ENCODE peak calls at places on chromosomes 12 and 14, in four cellular contexts. G, M, W and R are unnamed samples.

GRCh38 chr12:109088818-109089217 is 4.5 kb downstream of the ALKBH2 start:
- DNase-seq in W (no peak), M (no peak), G (no peak), R (no peak)

GRCh38 chr12:75623631-75624118 is 112.3 kb upstream of the KRR1 start:
- DNase-seq in W (no peak), G (no peak), M (peak; percentile 46), R (no peak)

GRCh38 chr14:101235042-101235871 is 326.0 kb upstream of the DIO3 start:
- DNase-seq in W (peak; percentile 89), M (peak; percentile 77), G (peak; percentile 65), R (no peak)

GRCh38 chr12:15613981-15614380 is 175.2 kb downstream of the EPS8 start:
- DNase-seq in W (no peak), G (no peak), M (no peak), R (no peak)

GRCh38 chr12:123762715-123763052 is 583 bp downstream of the DNAH10 start:
- DNase-seq in G (no peak), W (no peak), M (no peak), R (no peak)

GRCh38 chr12:37547611-37548010 is 769.0 kb upstream of the ALG10B start:
- DNase-seq in M (no peak), G (no peak), W (no peak), R (no peak)

GRCh38 chr14:32669416-32669815 is 269.3 kb upstream of the NPAS3 start:
- DNase-seq in W (no peak), G (no peak), M (no peak), R (no peak)

GRCh38 chr12:130655881-130656280 is 60.2 kb downstream of the RIMBP2 start:
- DNase-seq in M (no peak), W (no peak), G (no peak), R (no peak)

GRCh38 chr12:58833844-58834243 is 86.5 kb downstream of the LRIG3 start:
- DNase-seq in M (no peak), W (no peak), G (no peak), R (no peak)

GRCh38 chr12:99746538-99746937 is 99.0 kb downstream of the GARIN6 start:
- DNase-seq in G (no peak), M (no peak), W (no peak), R (no peak)

GRCh38 chr12:26870491-26871419 is 37.8 kb upstream of the ITPR2 start:
- DNase-seq in W (peak; percentile 92), M (no peak), G (peak; percentile 19), R (peak; percentile 3)

GRCh38 chr12:53345486-53346195 is 9.5 kb upstream of the SP7 start:
- DNase-seq in W (no peak), M (no peak), G (no peak), R (no peak)

GRCh38 chr12:120971299-120972180 is 6.8 kb upstream of the HNF1A start:
- DNase-seq in W (no peak), M (no peak), G (no peak), R (peak; percentile 9)

GRCh38 chr12:17928708-17929366 is 161.2 kb downstream of the RERGL start:
- DNase-seq in W (no peak), G (no peak), M (no peak), R (no peak)

GRCh38 chr14:38405851-38406630 is 150.1 kb upstream of the CLEC14A start:
- DNase-seq in M (peak; percentile 39), G (no peak), W (no peak), R (no peak)

GRCh38 chr12:68962855-68963455 is 30.0 kb upstream of the CPM start:
- DNase-seq in G (no peak), M (no peak), W (no peak), R (no peak)

GRCh38 chr14:53962954-53963490 is 6.4 kb upstream of the BMP4 start:
- DNase-seq in G (no peak), W (no peak), M (no peak), R (no peak)

GRCh38 chr14:75249251-75249957 is 29.2 kb upstream of the FOS start:
- DNase-seq in W (peak; percentile 69), M (peak; percentile 46), G (peak; percentile 73), R (no peak)

GRCh38 chr14:56340921-56341320 is 222.7 kb downstream of the PELI2 start:
- DNase-seq in G (no peak), W (no peak), M (no peak), R (no peak)

GRCh38 chr14:21099596-21099985 is 1.1 kb upstream of the ZNF219 start:
- DNase-seq in W (no peak), M (no peak), G (no peak), R (no peak)

GRCh38 chr12:95440401-95440800 is 33.6 kb upstream of the METAP2 start:
- DNase-seq in G (no peak), W (no peak), M (no peak), R (no peak)

GRCh38 chr12:20852649-20853048 is 42.1 kb downstream of the SLCO1B3 start:
- DNase-seq in G (no peak), M (no peak), W (no peak), R (no peak)

GRCh38 chr14:68471964-68472508 is 320.8 kb downstream of the ZFP36L1 start:
- DNase-seq in G (no peak), W (no peak), M (no peak), R (no peak)

GRCh38 chr14:68468437-68469207 is 324.2 kb downstream of the ZFP36L1 start:
- DNase-seq in G (no peak), M (no peak), W (no peak), R (no peak)

GRCh38 chr14:68469208-68469713 is 323.6 kb downstream of the ZFP36L1 start:
- DNase-seq in G (no peak), W (no peak), M (no peak), R (no peak)

GRCh38 chr14:68471029-68471963 is 321.6 kb downstream of the ZFP36L1 start:
- DNase-seq in G (no peak), W (peak; percentile 64), M (peak; percentile 76), R (no peak)

DNA sequence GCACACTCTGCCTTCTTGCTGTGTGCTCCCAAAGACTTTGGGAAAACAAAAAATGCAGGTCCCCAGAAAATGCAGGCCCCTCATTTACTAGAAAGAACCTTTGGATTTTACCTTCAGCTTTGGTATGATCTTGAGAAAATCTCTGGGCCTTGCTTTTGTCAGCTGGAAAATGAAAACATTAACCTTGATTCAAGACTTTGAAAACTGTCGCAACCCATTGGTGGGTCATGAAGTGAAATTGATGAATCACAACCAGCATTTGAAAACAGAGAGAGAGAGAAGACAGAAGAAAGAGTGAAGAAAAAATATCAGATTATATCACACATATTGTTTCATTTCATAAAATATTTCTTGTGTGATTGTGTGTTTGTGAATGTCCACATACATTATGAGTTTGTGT is 322.5 kb downstream of the ZFP36L1 start:
- DNase-seq in W (no peak), G (no peak), M (no peak), R (no peak)
- H3K27ac ChIP-seq in W (peak overlapping the region; percentile 88), G (no peak overlapping the region), M (peak overlapping the region; percentile 82), R (no peak overlapping the region)

GRCh38 chr12:47778842-47779241 is 5.8 kb downstream of the SLC48A1 start:
- DNase-seq in W (no peak), G (no peak), M (no peak), R (no peak)

GRCh38 chr12:47781479-47782371 is 8.7 kb downstream of the SLC48A1 start:
- DNase-seq in M (no peak), G (no peak), W (no peak), R (no peak)

GRCh38 chr12:47779301-47779942 is 6.4 kb downstream of the SLC48A1 start:
- DNase-seq in M (peak; percentile 97), W (peak; percentile 99), G (peak; percentile 91), R (peak; percentile 76)

GRCh38 chr12:47777741-47778558 is 4.9 kb downstream of the SLC48A1 start:
- DNase-seq in W (no peak), G (no peak), M (no peak), R (peak; percentile 90)

GRCh38 chr12:47779943-47780504 is 7.0 kb downstream of the SLC48A1 start:
- DNase-seq in W (no peak), G (no peak), M (no peak), R (no peak)
- H3K27ac ChIP-seq in W (no peak overlapping the region), G (no peak overlapping the region), M (no peak overlapping the region), R (peak overlapping the region; percentile 95)

DNA sequence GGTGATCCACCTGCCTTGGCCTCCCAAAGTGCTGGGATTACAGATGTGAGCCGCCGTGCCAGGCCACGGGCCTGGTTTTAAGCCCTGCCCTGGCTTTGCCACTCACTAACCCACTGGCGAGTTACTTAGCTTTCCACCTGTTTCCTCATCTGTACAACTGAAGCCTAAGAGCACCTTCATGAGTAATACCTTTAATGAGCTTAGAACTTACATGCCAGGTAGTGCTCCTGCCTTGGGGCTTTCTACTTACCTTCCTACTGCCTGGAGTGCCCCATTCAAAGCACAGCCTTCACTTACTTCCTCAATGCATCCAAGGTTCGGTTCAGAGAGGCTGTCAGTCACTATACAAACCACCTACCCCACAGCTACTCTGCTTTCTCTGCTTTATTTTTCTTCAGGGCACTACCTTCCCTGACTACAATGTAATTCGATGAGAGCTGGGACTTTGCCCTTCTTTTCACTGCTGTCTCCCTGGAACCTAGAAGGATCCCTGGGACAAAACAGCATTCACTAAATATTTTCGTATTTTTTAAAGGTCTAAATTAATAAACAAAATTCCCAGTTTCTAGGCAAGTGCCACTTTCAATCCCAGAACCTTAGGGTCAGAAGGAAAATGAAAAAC is 13.8 kb downstream of the ZCCHC8 start:
- DNase-seq in W (no peak), G (no peak), M (no peak), R (no peak)
- H3K27ac ChIP-seq in W (no peak overlapping the region), G (no peak overlapping the region), M (no peak overlapping the region), R (no peak overlapping the region)

DNA sequence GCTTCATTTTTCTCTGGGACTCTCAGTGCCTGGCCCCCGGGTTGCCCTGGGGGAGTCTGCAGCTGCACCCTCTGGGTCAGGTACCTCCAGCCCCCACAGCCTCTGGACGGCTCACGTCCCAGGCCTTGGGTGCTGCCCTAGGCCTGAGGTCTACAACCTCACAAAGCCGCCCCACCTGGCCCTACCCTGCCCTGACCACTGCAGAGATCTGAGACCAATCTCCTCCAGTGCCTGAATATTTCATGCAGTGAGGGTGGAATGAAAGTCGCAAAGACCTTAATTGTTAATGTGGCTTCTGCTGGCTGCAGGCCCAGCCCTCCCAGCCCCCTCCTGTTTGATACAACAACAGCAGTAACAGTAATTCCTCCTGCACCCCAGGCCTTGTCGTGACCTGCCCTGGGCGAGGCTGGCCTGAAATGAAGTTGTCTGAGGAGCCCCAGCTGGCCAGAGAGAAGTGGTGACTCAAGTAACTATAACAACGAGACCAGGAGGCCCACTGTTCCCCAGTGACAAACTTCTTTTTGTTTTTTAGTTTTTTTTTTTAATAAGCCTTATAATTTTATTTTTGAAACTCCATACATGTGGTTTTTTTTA is 8.8 kb upstream of the CCDC85C start:
- DNase-seq in G (no peak), W (no peak), M (no peak), R (no peak)
- H3K27ac ChIP-seq in G (no peak overlapping the region), W (no peak overlapping the region), M (no peak overlapping the region), R (no peak overlapping the region)

DNA sequence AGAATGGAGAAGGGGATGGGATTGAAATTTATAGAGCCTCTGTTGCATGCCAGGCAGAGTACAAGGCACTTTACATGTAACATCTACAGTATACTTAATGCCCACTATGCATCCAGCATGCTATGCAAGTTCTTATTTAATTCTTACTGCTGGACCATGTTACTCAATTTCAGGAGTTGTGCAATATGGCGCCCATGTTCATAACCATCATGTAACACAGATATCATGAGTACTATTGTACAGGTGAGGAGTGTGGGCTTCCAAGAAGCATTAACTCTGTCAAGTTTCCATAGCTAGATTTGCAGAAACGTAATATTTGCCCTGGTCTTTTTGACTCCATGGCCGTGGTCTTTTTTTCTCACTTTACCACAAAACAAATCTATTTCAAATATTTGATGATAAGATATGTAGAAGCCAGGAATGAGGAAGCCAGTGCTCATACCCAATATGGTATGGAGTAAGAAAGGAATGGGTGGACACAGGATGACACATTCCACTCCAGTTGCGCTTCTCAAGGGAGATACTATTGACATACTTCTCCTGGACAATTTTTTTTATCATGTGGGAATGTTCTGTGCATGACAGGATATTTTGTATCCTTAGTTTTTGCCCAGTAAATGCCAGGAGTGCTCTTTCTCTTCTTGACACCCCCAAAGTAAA is 191.8 kb downstream of the C12orf75 start:
- DNase-seq in G (no peak), W (no peak), M (no peak), R (no peak)
- H3K27ac ChIP-seq in G (no peak overlapping the region), W (no peak overlapping the region), M (no peak overlapping the region), R (no peak overlapping the region)

GRCh38 chr14:23047042-23047634 is 5.1 kb downstream of the PSMB11 start:
- DNase-seq in W (no peak), M (no peak), G (no peak), R (no peak)
- H3K27ac ChIP-seq in W (no peak overlapping the region), M (no peak overlapping the region), G (no peak overlapping the region), R (no peak overlapping the region)